ENCODE peak calls at places on chromosomes 11 and 22, in seven cellular contexts. E is endodermal cell; W is effector memory CD4-positive, alpha-beta T cell; N is heart left ventricle; I is sigmoid colon; D is CD4-positive, CD25-positive, alpha-beta regulatory T cell; L is lung. U is an unnamed sample.

GRCh38 chr11:7439921-7440320 is 45.4 kb upstream of the OLFML1 start:
- DNase-seq in E (no peak), I (no peak), N (no peak), D (no peak), W (no peak), L (no peak), U (no peak)

GRCh38 chr11:33514079-33514690 is 186.4 kb downstream of the C11orf91 start:
- DNase-seq in W (no peak), E (no peak), I (no peak), D (no peak), L (no peak), N (no peak), U (no peak)

GRCh38 chr11:102266111-102266510 is 51.2 kb upstream of the BIRC3 start:
- DNase-seq in W (no peak), L (no peak), N (no peak), E (no peak), D (no peak), I (no peak), U (no peak)

GRCh38 chr11:60265373-60266214 is 14.9 kb upstream of the MS4A4A start:
- DNase-seq in L (no peak), I (no peak), D (peak), E (no peak), N (no peak), W (no peak), U (no peak)

GRCh38 chr11:115845872-115846271 is 341.7 kb upstream of the CADM1 start:
- DNase-seq in L (no peak), I (no peak), N (no peak), D (no peak), W (no peak), E (no peak), U (no peak)

GRCh38 chr11:33383075-33383919 is 126.1 kb downstream of the HIPK3 start:
- DNase-seq in L (no peak), N (no peak), D (no peak), W (no peak), I (no peak), E (no peak), U (no peak)

GRCh38 chr11:128690746-128691091 is 3.2 kb upstream of the FLI1 start:
- DNase-seq in I (no peak), E (peak), L (no peak), D (no peak), N (peak), W (no peak), U (no peak)

GRCh38 chr11:13354335-13354734 is 76.7 kb downstream of the BMAL1 start:
- DNase-seq in D (peak), W (no peak), L (no peak), E (peak), N (no peak), I (no peak), U (no peak)

GRCh38 chr11:78417175-78417887 is at the start of gene GAB2:
- DNase-seq in N (no peak), E (peak), I (no peak), W (no peak), L (no peak), D (no peak), U (peak)

GRCh38 chr11:43010042-43010441 is 301.8 kb upstream of the API5 start:
- DNase-seq in L (no peak), W (no peak), D (no peak), I (no peak), N (no peak), E (no peak), U (no peak)

DNA sequence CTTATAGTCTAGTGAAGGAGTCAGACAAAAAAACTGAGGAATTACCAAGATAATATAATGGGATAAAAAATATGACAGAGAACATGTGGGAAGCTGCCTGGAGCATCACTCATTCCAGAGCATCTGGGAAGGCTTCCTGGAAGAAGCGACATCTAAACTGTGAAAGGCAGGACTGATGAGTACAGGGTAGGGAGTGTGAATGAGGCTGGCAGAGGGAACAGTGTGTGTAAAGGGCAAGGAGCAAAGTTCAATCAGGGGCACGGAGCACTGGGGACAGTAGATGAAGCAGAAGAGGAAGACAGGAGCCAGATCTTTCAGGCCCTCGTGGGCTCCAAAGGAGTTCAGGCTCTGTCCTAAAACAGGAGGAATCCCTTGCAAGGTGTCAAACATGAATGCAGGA is 55.8 kb upstream of the PRDM11 start:
- DNase-seq in N (no peak), E (no peak), L (no peak), I (no peak), W (no peak), D (no peak), U (no peak)
- H3K27ac ChIP-seq in N (no peak), E (no peak), L (no peak), I (no peak), W (no peak), D (no peak), U (no peak)

DNA sequence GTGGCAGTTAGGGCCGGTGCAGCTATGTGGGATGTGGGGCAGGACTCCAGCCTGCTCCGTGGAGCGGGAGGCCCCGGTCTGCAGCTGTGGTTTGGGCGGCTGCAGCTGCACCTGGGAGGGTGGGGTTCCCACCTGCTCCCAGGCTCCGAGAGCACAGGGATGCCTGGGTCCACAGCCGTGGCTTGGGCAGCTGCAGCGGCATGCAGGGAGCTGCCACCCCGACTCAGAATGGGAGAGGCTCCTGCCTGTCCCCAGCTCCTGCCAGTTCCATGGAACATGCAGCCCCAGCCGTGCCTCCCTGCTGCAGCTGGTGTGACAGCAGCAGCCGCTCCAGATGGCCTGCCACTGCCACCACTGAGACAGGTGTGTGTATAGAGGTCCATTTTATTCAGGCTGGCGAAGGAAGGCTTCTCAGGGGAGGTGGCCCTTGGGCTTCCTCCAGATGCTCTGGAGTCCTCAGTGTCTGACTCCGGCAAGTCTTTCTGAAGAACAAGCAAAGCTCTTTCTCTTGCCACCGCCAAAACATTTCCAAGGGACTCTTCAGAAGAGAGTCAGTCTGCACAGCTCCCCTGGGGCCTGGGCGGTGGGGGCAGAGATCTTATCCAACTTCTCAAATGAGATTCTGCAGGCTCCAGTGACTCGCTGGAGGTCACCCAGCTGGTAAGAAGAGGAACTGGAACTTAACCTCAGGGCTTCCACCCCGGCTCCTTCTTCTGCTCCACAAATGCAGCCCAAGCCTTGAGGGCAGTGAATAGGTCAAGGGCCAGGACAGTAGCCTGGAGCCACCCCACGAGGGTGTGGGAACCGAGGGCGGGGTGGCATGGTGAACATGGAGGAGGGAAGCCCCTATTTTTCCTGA is 21.6 kb upstream of the UPK3A start:
- DNase-seq in W (no peak), N (peak), D (no peak), L (peak), I (no peak), E (no peak), U (no peak)
- H3K27ac ChIP-seq in W (no peak), N (peak), D (no peak), L (no peak), I (peak), E (peak), U (no peak)

GRCh38 chr11:67499808-67500793 is 5.1 kb downstream of the PITPNM1 start:
- DNase-seq in I (no peak), D (no peak), E (no peak), N (no peak), L (no peak), W (no peak), U (no peak)
- H3K27ac ChIP-seq in I (no peak), D (no peak), E (no peak), N (no peak), L (no peak), W (no peak), U (no peak)

GRCh38 chr11:35030716-35031213 is 108.2 kb upstream of the CD44 start:
- DNase-seq in W (peak), E (no peak), L (peak), I (peak), D (peak), N (peak), U (no peak)
- H3K27ac ChIP-seq in W (peak), E (no peak), L (no peak), I (peak), D (no peak), N (peak), U (no peak)

DNA sequence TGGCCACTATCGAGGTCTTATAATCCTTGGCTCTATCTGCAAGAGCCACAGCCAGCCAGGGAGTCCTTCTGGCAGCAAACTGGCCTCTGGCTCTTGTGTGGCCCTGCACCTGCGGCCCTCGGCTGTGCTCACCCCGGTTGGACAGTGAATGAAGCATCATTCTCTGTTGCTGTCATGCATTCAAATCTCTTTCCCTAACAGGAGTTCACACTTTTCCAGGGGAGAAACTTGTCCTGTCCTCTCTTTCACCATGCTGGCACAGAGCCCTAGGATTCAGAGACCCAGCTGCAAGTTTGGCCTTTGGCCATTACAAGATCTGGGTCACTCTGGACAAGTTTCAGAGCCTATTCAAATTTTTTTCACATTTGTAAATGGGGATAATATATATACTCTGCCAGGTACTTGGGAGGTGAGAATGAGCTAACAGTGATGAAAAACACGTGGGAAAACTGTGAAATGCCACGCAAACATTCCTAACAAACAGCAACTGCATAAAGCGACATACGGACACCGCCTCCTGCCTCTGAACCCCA is 34.2 kb downstream of the TMEM184B start:
- DNase-seq in L (peak), I (peak), N (peak), W (no peak), E (no peak), D (no peak), U (no peak)
- H3K27ac ChIP-seq in L (peak), I (peak), N (peak), W (no peak), E (no peak), D (no peak), U (peak)

DNA sequence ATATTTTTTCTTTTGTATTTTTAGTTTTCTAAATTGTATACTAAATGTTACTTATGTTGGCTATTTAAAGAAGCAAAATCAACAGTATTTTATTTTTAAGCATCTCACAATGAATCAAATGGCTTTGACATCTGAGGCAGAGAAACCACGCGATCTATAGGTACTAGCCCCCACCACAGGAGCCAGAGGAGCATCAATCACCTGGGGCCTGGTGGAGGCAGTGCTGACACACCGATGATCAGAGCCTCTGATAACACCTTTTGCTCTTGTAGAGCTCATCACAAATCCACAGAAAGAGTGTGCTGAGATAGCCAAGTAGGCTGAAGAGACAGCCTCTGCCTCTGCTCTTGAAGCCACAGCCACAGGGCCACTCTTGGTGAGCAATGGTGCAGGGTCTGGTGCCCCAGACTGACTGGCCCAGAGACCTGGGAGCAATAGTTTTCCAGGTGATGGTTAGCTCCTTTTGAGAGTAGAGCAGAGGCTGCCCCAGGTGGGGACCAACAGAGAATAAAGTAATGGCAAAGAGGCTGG is 25.2 kb downstream of the HIRA start:
- DNase-seq in E (no peak), D (peak), I (no peak), N (no peak), W (no peak), L (no peak), U (no peak)
- H3K27ac ChIP-seq in E (no peak), D (no peak), I (no peak), N (peak), W (no peak), L (no peak), U (no peak)

DNA sequence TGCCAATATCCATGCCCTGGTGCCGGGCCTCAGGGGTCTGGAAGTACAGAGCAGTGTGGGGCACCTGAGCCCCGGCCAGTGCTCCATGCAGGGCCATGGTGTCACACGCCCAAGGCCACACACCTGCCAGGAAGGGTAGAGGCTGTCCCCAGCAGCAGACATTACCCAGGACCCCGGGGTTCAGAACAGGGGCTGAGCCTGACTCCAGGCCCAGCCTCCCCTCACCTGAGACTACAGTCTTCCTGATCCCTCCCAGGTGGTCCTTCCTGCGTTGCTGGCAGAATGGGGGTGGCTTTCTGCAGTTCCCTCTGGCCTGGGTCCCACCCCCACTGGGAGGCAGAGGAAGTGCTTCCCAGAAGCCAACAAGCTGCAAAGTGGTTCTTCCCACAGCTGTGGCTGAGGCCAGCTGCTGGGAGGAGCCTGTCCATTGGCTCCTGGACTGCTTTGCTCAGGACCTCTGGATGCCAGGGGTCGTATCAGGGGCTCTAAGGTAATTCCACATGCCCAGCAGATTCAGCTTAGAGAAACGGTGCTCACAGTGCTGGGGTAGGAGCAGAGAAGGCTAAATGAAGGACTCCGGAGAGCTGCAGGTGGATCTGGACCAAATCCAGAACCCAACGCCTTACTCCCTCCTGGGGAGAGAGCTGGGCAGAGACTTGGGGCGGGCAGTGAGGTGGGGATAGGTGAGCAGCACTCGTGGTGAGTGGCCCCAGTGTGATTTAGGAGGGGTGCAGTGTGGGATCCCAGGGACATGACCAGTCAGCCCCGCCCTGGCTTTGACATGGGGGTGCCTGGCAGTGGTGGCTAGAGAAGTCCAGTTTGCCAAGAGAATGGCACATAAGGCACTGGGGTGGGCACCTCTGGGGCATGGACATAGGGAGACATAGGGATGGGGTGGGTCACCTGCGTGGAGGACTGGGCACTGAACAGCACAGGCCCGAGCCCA is 12.6 kb downstream of the TCIRG1 start:
- DNase-seq in W (no peak), I (peak), D (no peak), E (peak), N (no peak), L (no peak), U (no peak)
- H3K27ac ChIP-seq in W (no peak), I (no peak), D (no peak), E (no peak), N (no peak), L (no peak), U (peak)

U was measured in substantia nigra.